ENCODE peak calls at places on chromosome 1, in six cellular contexts. O is effector memory CD8-positive, alpha-beta T cell; A is activated CD4-positive, alpha-beta memory T cell treated with anti-CD3 and anti-CD28 coated beads, Interleukin-2, amount 10 ng/mL, durations not matched to agents 7 days and 5 days; P is T-helper 17 cell; E is stimulated activated CD4-positive, alpha-beta T cell treated with anti-CD3 and anti-CD28 coated beads, Interleukin-4, amount 100 ng/mL, for 1 hour; S is epithelial cell of esophagus. W is an unnamed sample.

GRCh38 chr1:58739851-58740466 is 40.1 kb upstream of the MYSM1 start:
- DNase-seq in O (peak), A (no peak), P (no peak), E (no peak), S (peak), W (peak)

GRCh38 chr1:207962716-207963428 is 51.9 kb upstream of the CD34 start:
- DNase-seq in O (no peak), A (peak), P (no peak), E (peak), S (no peak), W (no peak)

GRCh38 chr1:147463022-147463421 is 78.3 kb upstream of the BCL9 start:
- DNase-seq in O (no peak), A (no peak), P (no peak), E (no peak), S (peak), W (no peak)

GRCh38 chr1:31431351-31431750 is 18.3 kb downstream of the SERINC2 start:
- DNase-seq in O (no peak), A (no peak), P (no peak), E (no peak), S (no peak), W (no peak)

GRCh38 chr1:24117132-24117531 is 5.2 kb upstream of the MYOM3 start:
- DNase-seq in O (no peak), A (no peak), P (no peak), E (no peak), S (no peak), W (no peak)

GRCh38 chr1:178999061-178999460 is 26.6 kb upstream of the FAM20B start:
- DNase-seq in O (no peak), A (no peak), P (no peak), E (no peak), S (no peak), W (no peak)

GRCh38 chr1:209030454-209031167 is 552.9 kb upstream of the CAMK1G start:
- DNase-seq in O (no peak), A (no peak), P (no peak), E (no peak), S (no peak), W (no peak)

GRCh38 chr1:12450090-12450764 is 167.8 kb downstream of the DHRS3 start:
- DNase-seq in O (no peak), A (no peak), P (no peak), E (no peak), S (no peak), W (no peak)